ENCODE peak calls at places on chromosome 15, in seven cellular contexts. O is neural progenitor cell; X is CD8-positive, alpha-beta T cell; N is HFFc6; Q is AG09319; Y is choroid plexus epithelial cell; H is activated CD8-positive, alpha-beta T cell treated with anti-CD3 and anti-CD28 coated beads for 36 hours. B is an unnamed sample.

GRCh38 chr15:67190813-67191212 is 63.6 kb downstream of the AAGAB start:
- DNase-seq in O (no peak), X (no peak), N (no peak), Q (no peak), Y (no peak), H (no peak), B (no peak)

GRCh38 chr15:43930079-43930478 is 103.3 kb downstream of the WDR76 start:
- DNase-seq in O (peak; percentile 45), X (no peak), N (no peak), Q (no peak), Y (peak; percentile 86), H (no peak), B (no peak)

GRCh38 chr15:94265009-94265408 is 33.6 kb downstream of the MCTP2 start:
- DNase-seq in O (no peak), X (no peak), N (no peak), Q (no peak), Y (no peak), H (no peak), B (peak; percentile 52)

GRCh38 chr15:76368135-76368588 is 31.6 kb downstream of the ISL2 start:
- DNase-seq in O (no peak), X (no peak), N (no peak), Q (no peak), Y (no peak), H (no peak), B (no peak)

GRCh38 chr15:57578288-57578900 is 13.3 kb upstream of the MYZAP start:
- DNase-seq in O (no peak), X (no peak), N (no peak), Q (no peak), Y (no peak), H (no peak), B (no peak)

GRCh38 chr15:58934521-58934920 is 1.0 kb upstream of the SLTM start:
- DNase-seq in O (peak; percentile 41), X (no peak), N (no peak), Q (no peak), Y (peak; percentile 19), H (no peak), B (peak; percentile 42)

GRCh38 chr15:81261172-81261808 is 62.7 kb downstream of the STARD5 start:
- DNase-seq in O (no peak), X (no peak), N (no peak), Q (no peak), Y (no peak), H (no peak), B (no peak)

GRCh38 chr15:100094127-100094510 is 247.7 kb downstream of the ADAMTS17 start:
- DNase-seq in O (no peak), X (no peak), N (no peak), Q (no peak), Y (no peak), H (no peak), B (no peak)

DNA sequence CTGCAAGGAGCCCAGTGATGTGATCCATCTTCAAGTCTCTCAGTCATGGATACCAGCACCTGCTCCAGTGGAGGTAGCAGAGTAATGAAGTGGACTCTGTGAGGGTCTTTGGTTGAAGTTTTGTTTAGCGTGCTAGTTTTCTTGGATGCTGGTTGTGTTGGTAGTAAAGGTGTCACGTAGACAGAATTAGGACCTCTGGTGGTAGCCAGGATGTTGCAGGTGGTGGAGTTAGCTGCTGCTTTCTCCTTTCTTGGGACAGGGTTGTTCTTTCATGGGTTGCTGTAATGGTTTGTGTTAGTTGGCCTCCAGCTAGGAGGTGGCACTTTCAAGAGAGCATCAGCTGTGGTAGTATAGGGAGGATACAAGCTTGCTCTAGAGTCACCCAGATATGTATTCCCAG is 125.2 kb downstream of the ANXA2 start:
- DNase-seq in O (no peak), X (no peak), N (no peak), Q (no peak), Y (no peak), H (no peak), B (no peak)
- TF ChIP-seq CTCF in O (peak; percentile 23), X (no peak), N (no peak), Q (no peak), Y (peak; percentile 10), H (no peak), B (no peak)

GRCh38 chr15:23574742-23575141 is 9.3 kb downstream of the MKRN3 start:
- DNase-seq in O (no peak), X (no peak), N (no peak), Q (no peak), Y (no peak), H (no peak), B (no peak)
- TF ChIP-seq CTCF in O (peak; percentile 21), X (no peak), N (no peak), Q (no peak), Y (no peak), H (no peak), B (no peak)

GRCh38 chr15:72771329-72771725 is 12.2 kb downstream of the ADPGK start:
- DNase-seq in O (peak; percentile 36), X (no peak), N (no peak), Q (no peak), Y (no peak), H (no peak), B (no peak)
- TF ChIP-seq CTCF in O (no peak), X (no peak), N (no peak), Q (no peak), Y (no peak), H (no peak), B (no peak)

DNA sequence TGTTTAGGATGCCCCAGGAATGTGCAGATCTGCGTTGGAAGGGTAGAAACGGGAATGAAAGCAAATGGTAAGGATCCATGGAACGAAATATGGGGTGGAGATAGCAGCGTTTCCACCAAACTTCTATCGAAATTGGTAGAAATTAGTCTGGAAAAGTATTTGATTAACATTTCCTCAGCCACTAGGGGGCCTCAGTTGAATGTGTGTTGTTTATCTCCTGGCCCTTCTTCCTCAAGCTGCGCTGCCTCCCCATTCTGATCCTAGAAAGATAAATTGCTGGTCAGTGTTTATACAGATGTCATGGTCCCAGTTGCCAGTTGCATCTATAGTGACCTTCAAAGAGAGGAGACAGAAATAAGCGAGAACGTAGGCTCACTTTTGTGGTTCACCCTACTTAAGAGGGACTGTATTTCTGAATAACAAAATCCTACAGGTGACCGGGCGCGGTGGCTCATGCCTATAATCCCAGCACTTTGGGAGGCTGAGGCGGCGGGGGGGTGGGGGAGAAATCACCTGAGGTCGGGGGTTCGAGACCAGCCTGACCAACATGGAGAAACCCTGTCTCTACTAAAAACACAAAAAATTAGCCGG is 457.1 kb downstream of the SQOR start:
- DNase-seq in O (peak; percentile 73), X (no peak), N (peak; percentile 11), Q (no peak), Y (peak; percentile 5), H (peak; percentile 17), B (no peak)
- TF ChIP-seq CTCF in O (peak; percentile 84), X (no peak), N (peak; percentile 81), Q (peak; percentile 43), Y (peak; percentile 30), H (peak; percentile 65), B (peak; percentile 45)

GRCh38 chr15:34964277-34964676 is 5.3 kb downstream of the AQR start:
- DNase-seq in O (no peak), X (no peak), N (no peak), Q (no peak), Y (no peak), H (no peak), B (no peak)

GRCh38 chr15:34973512-34973911 is 4.0 kb upstream of the AQR start:
- DNase-seq in O (no peak), X (no peak), N (no peak), Q (no peak), Y (no peak), H (no peak), B (no peak)

DNA sequence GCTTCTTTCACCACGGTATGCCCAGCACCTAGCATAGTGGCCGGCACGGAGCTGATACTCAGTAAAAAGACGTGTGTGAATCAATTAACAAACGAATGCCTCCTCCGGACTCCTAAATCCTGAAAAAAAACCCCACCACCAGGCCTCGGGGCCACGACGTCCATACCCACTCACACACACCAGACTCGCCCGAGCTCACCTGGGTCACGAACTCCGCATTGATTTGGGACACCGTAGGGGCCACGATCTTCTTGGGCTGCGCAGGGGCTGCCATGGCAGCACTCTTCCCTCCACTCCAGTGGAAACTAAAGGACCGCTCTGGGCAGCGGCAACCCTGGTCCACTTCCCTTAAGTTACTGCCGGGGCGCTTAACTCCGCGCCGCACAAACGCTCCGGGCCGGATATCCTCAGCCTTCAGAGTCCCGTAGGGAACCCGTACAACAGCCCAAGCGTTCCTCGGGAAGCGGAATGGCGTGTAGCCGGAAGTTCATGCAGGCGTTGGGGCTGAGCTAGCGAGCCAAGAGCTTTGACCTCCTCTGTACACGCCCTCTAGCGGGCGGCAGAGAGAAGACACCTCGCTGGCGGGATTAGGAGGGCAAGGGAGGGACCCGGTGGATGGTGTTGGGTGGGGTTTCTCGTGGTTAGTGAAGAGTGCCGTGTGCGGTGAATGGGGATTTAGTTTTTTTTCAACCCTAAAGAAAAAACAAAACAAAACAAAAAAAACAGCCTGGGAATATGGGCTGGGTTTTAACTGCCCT is at the start of gene AQR:
- DNase-seq in O (peak; percentile 97), X (peak; percentile 92), N (peak; percentile 98), Q (peak; percentile 92), Y (peak; percentile 99), H (peak; percentile 94), B (peak; percentile 93)
- TF ChIP-seq CTCF in O (peak; percentile 71), X (peak; percentile 73), N (peak; percentile 90), Q (peak; percentile 75), Y (peak; percentile 88), H (peak; percentile 81), B (peak; percentile 92)

DNA sequence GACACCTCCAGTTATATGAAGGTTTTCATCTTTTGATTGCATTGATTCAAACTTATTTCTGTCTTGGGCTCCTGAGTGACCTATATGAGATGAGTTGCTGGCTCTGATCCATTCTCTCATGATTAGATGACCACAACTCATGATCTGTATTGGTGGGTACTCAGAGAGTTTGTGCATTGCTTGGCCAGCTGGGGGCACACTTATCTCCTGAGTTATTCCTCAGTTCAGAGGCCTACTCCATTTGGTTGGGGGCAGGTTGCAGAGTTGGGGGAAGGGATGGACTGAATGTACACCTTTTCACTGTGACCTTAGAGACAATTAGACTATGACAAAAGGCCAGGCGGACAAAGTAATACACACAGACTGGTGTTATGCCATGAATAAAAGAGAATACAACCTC is 166.2 kb upstream of the SEMA6D start:
- DNase-seq in O (peak; percentile 55), X (no peak), N (no peak), Q (no peak), Y (peak; percentile 23), H (no peak), B (no peak)
- TF ChIP-seq CTCF in O (peak; percentile 61), X (no peak), N (peak; percentile 18), Q (no peak), Y (peak; percentile 53), H (no peak), B (no peak)

DNA sequence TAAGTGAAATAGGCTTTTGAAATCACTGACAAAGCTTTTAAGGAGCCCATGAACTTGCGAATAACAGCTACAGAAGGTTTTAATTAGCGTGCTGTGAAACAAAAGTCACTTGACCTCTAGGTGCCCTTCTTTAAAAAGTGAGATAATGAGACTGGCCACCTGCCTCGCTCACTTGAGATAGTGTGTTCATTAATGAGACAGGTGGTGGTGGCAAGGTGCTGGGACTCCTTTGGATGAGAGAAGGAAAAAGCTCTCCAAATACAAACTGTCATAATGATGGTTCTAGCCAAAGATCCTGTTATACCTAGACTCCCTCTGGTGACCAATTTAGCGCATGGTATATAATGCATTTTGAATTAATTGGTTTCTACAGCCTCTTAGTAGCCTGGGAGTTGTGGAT is 22.7 kb upstream of the IREB2 start:
- DNase-seq in O (peak; percentile 34), X (no peak), N (peak; percentile 41), Q (no peak), Y (peak; percentile 67), H (no peak), B (peak; percentile 43)
- TF ChIP-seq CTCF in O (peak; percentile 47), X (no peak), N (peak; percentile 68), Q (peak; percentile 44), Y (peak; percentile 66), H (no peak), B (peak; percentile 26)